ENCODE peak calls at places on chromosomes 3 and 15, in ten cellular contexts. I is colonic mucosa; G is stimulated activated naive CD4-positive, alpha-beta T cell treated with Interleukin-2 at 50 U/mL for 16 hours; U is AG10803; K is HEK293T; F is T follicular helper cell; D is activated T-cell treated with anti-CD3 and anti-CD28 coated beads, Interleukin-2, amount 50 U/mL, for 72 hours; B is cardiac muscle cell; P is SK-MEL-5; M is NCI-H345. Y is an unnamed sample.

GRCh38 chr15:57541805-57542504 is 49.7 kb upstream of the MYZAP start:
- DNase-seq in I (peak), G (no peak), U (peak), K (peak), F (no peak), D (peak), B (peak), P (peak), M (peak), Y (peak)

GRCh38 chr3:42803800-42804112 is 534 bp downstream of the HIGD1A start:
- DNase-seq in I (peak), G (peak), U (no peak), K (peak), F (peak), D (peak), B (peak), P (peak), M (no peak), Y (peak)

GRCh38 chr3:90016492-90017065 is 909.2 kb downstream of the EPHA3 start:
- DNase-seq in I (no peak), G (no peak), U (no peak), K (no peak), F (no peak), D (no peak), B (no peak), P (no peak), M (no peak), Y (no peak)

GRCh38 chr15:84826369-84826823 is 9.2 kb downstream of the ALPK3 start:
- DNase-seq in I (peak), G (no peak), U (peak), K (peak), F (no peak), D (no peak), B (peak), P (peak), M (no peak), Y (no peak)

GRCh38 chr3:169790687-169791429 is 17.7 kb downstream of the MYNN start:
- DNase-seq in I (no peak), G (no peak), U (no peak), K (no peak), F (no peak), D (no peak), B (peak), P (no peak), M (no peak), Y (no peak)

GRCh38 chr3:44795197-44795596 is 33.6 kb downstream of the KIF15 start:
- DNase-seq in I (no peak), G (no peak), U (peak), K (no peak), F (no peak), D (no peak), B (no peak), P (no peak), M (no peak), Y (no peak)

GRCh38 chr3:49984424-49984823 is 44.5 kb downstream of the RBM6 start:
- DNase-seq in I (no peak), G (no peak), U (no peak), K (no peak), F (no peak), D (no peak), B (no peak), P (no peak), M (no peak), Y (no peak)

GRCh38 chr3:59412506-59412905 is 362.7 kb upstream of the CFAP20DC start:
- DNase-seq in I (no peak), G (no peak), U (peak), K (no peak), F (no peak), D (no peak), B (no peak), P (no peak), M (no peak), Y (no peak)

GRCh38 chr3:173371848-173372487 is 25.6 kb upstream of the NLGN1 start:
- DNase-seq in I (peak), G (no peak), U (peak), K (peak), F (no peak), D (no peak), B (peak), P (peak), M (peak), Y (no peak)

GRCh38 chr3:193732391-193732790 is 139.4 kb downstream of the OPA1 start:
- DNase-seq in I (no peak), G (no peak), U (peak), K (no peak), F (no peak), D (no peak), B (peak), P (no peak), M (no peak), Y (no peak)

GRCh38 chr3:166889241-166889640 is 490.9 kb downstream of the ZBBX start:
- DNase-seq in I (no peak), G (no peak), U (no peak), K (no peak), F (no peak), D (no peak), B (no peak), P (no peak), M (no peak), Y (no peak)

GRCh38 chr3:122907471-122907870 is 112.6 kb downstream of the SLC49A4 start:
- DNase-seq in I (no peak), G (no peak), U (no peak), K (no peak), F (no peak), D (no peak), B (no peak), P (no peak), M (no peak), Y (no peak)

GRCh38 chr15:48415036-48415886 is 84.0 kb downstream of the DUT start:
- DNase-seq in I (no peak), G (no peak), U (peak), K (no peak), F (no peak), D (no peak), B (no peak), P (no peak), M (no peak), Y (no peak)

GRCh38 chr3:126320517-126321293 is 36.5 kb downstream of the KLF15 start:
- DNase-seq in I (no peak), G (no peak), U (no peak), K (no peak), F (no peak), D (no peak), B (no peak), P (no peak), M (no peak), Y (no peak)

GRCh38 chr3:9627901-9628633 is 21.2 kb upstream of the MTMR14 start:
- DNase-seq in I (no peak), G (no peak), U (no peak), K (no peak), F (no peak), D (no peak), B (no peak), P (no peak), M (no peak), Y (no peak)

GRCh38 chr15:88635343-88635742 is 3.5 kb upstream of the ISG20 start:
- DNase-seq in I (no peak), G (peak), U (peak), K (no peak), F (peak), D (peak), B (peak), P (no peak), M (no peak), Y (no peak)

GRCh38 chr3:184568918-184569829 is 7.6 kb downstream of the EPHB3 start:
- DNase-seq in I (peak), G (no peak), U (peak), K (peak), F (no peak), D (peak), B (peak), P (no peak), M (peak), Y (peak)

GRCh38 chr3:164641071-164641470 is 437.2 kb downstream of the SI start:
- DNase-seq in I (no peak), G (no peak), U (peak), K (no peak), F (no peak), D (no peak), B (no peak), P (no peak), M (no peak), Y (no peak)

GRCh38 chr15:85019815-85020590 is 38.3 kb downstream of the PDE8A start:
- DNase-seq in I (no peak), G (no peak), U (no peak), K (no peak), F (no peak), D (no peak), B (no peak), P (no peak), M (no peak), Y (no peak)

GRCh38 chr15:65578904-65579728 is 31.8 kb downstream of the INTS14 start:
- DNase-seq in I (no peak), G (no peak), U (no peak), K (no peak), F (no peak), D (no peak), B (no peak), P (no peak), M (no peak), Y (no peak)

GRCh38 chr3:171967137-171967783 is 72.1 kb upstream of the FNDC3B start:
- DNase-seq in I (no peak), G (no peak), U (peak), K (no peak), F (no peak), D (no peak), B (peak), P (peak), M (no peak), Y (no peak)

GRCh38 chr3:146968204-146968651 is 363.1 kb upstream of the PLSCR5 start:
- DNase-seq in I (no peak), G (no peak), U (peak), K (no peak), F (no peak), D (no peak), B (peak), P (peak), M (no peak), Y (no peak)

GRCh38 chr15:89575656-89576416 is 567 bp downstream of the TICRR start:
- DNase-seq in I (peak), G (no peak), U (no peak), K (no peak), F (no peak), D (peak), B (peak), P (peak), M (no peak), Y (peak)

GRCh38 chr15:59751552-59752413 is 62.7 kb upstream of the BNIP2 start:
- DNase-seq in I (no peak), G (no peak), U (peak), K (peak), F (no peak), D (no peak), B (peak), P (peak), M (no peak), Y (no peak)